ENCODE peak calls at places on chromosomes 1 and 21, in four cellular contexts. Z is keratinocyte, L is colonic mucosa, J is adrenal gland. N is an unnamed sample.

GRCh38 chr1:161071886-161072371 is 2.2 kb upstream of the ARHGAP30 start:
- DNase-seq in Z (no peak), L (peak; percentile 55), J (peak; percentile 65), N (peak; percentile 73)

GRCh38 chr1:56345826-56346225 is 233.5 kb downstream of the PLPP3 start:
- DNase-seq in L (no peak), J (no peak), Z (no peak), N (no peak)

GRCh38 chr1:58813361-58813760 is 29.5 kb upstream of the JUN start:
- DNase-seq in Z (no peak), L (no peak), J (no peak), N (no peak)

GRCh38 chr1:87134061-87134460 is 194.6 kb upstream of the LMO4 start:
- DNase-seq in J (no peak), Z (no peak), L (no peak), N (no peak)

GRCh38 chr1:209389258-209389657 is 194.3 kb upstream of the CAMK1G start:
- DNase-seq in L (no peak), J (peak; percentile 19), Z (peak; percentile 95), N (peak; percentile 99)

GRCh38 chr1:100882622-100883186 is 11.9 kb downstream of the EXTL2 start:
- DNase-seq in J (no peak), Z (no peak), L (no peak), N (no peak)

GRCh38 chr1:179757958-179758357 is 14.9 kb downstream of the FAM163A start:
- DNase-seq in L (no peak), J (no peak), Z (no peak), N (no peak)

GRCh38 chr1:60808676-60809075 is 273.7 kb upstream of the NFIA start:
- DNase-seq in J (no peak), L (no peak), Z (no peak), N (no peak)

GRCh38 chr1:180614746-180615145 is 17.1 kb upstream of the XPR1 start:
- DNase-seq in Z (peak; percentile 44), J (no peak), L (no peak), N (no peak)

GRCh38 chr1:198153103-198153502 is 3.7 kb upstream of the NEK7 start:
- DNase-seq in J (no peak), L (no peak), Z (no peak), N (peak; percentile 82)

GRCh38 chr1:208216062-208216461 is 28.1 kb downstream of the PLXNA2 start:
- DNase-seq in Z (no peak), L (no peak), J (no peak), N (peak; percentile 53)

GRCh38 chr1:151828931-151829330 is 2.7 kb downstream of the RORC start:
- DNase-seq in L (peak; percentile 57), Z (no peak), J (peak; percentile 83), N (peak; percentile 82)

GRCh38 chr1:177586429-177586828 is 383.4 kb downstream of the SEC16B start:
- DNase-seq in J (no peak), L (no peak), Z (peak; percentile 54), N (peak; percentile 26)

GRCh38 chr1:116062201-116062600 is 49.0 kb upstream of the MAB21L3 start:
- DNase-seq in J (no peak), Z (no peak), L (no peak), N (no peak)

GRCh38 chr1:177568702-177569101 is 397.9 kb downstream of the BRINP2 start:
- DNase-seq in L (no peak), J (no peak), Z (no peak), N (no peak)

GRCh38 chr1:233614743-233615521 is 1.0 kb downstream of the KCNK1 start:
- DNase-seq in Z (no peak), J (peak; percentile 32), L (peak; percentile 43), N (peak; percentile 54)

GRCh38 chr1:44354268-44354839 is 703 bp downstream of the ERI3 start:
- DNase-seq in Z (no peak), L (no peak), J (peak; percentile 29), N (peak; percentile 11)

GRCh38 chr1:165954940-165955339 is 127.5 kb downstream of the UCK2 start:
- DNase-seq in L (no peak), J (no peak), Z (no peak), N (no peak)

GRCh38 chr1:1597275-1597930 is 2.5 kb downstream of the FNDC10 start:
- DNase-seq in J (peak; percentile 82), Z (no peak), L (no peak), N (no peak)
- TF ChIP-seq CTCF in J (peak; percentile 19), Z (peak; percentile 44), L (peak; percentile 27), N (peak; percentile 30)

GRCh38 chr1:26786437-26787380 is 1.0 kb upstream of the PIGV start:
- DNase-seq in L (peak; percentile 72), J (peak; percentile 67), Z (no peak), N (peak; percentile 29)

GRCh38 chr1:26788836-26789611 is 1.3 kb downstream of the PIGV start:
- DNase-seq in L (peak; percentile 92), J (peak; percentile 93), Z (no peak), N (peak; percentile 87)

GRCh38 chr1:26788515-26788785 is 700 bp downstream of the PIGV start:
- DNase-seq in Z (no peak), L (no peak), J (no peak), N (no peak)

GRCh38 chr1:26787381-26787705 is 407 bp upstream of the PIGV start:
- DNase-seq in J (no peak), L (no peak), Z (no peak), N (no peak)

DNA sequence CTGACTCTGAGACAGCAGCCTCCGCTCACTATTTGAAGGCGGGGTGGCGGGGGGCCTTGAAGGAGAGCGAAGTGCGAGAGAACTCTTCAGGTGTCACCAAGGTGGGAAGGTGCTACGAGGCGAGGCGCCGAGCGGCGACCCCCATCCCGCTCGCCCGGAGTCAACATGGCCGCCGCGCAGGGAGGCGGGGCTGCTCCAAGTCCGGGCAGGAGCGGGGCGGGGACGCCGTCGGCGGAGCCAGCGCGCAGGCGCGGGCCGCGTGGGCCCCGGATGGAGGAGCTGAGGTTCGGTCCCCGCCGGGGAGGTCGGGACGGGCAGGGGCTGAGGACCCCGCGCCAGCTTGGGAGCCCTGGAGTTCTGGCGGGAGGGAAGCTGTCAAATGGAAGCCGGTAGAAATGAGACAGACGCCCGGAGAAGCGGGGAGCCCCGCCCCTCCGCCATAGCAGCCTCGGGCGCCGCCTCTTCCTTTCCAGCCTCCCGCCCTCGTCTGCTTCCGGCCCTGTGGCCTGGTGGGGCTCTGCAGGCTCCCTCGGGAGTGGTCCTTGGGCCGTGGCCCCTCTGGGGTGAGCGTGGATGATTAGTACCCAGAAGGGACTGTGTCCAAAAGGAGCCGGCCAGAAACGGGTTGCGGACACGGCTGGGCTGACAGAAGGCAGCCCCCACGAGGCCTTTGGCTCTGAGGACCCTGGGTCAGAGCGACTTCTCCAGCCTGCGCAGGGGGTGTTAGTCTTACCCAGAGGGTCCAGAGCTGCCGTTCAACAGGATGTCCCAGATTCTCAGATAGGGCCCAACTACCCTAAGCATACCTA is at the start of gene PIGV:
- DNase-seq in Z (no peak), L (peak; percentile 87), J (peak; percentile 87), N (peak; percentile 79)
- TF ChIP-seq CTCF in Z (no peak), L (no peak), J (no peak), N (no peak)

GRCh38 chr1:30778979-30779293 is 21.4 kb upstream of the LAPTM5 start:
- DNase-seq in Z (no peak), J (no peak), L (no peak), N (no peak)

GRCh38 chr1:30778156-30778978 is 20.8 kb upstream of the LAPTM5 start:
- DNase-seq in J (peak; percentile 95), Z (peak; percentile 86), L (peak; percentile 54), N (peak; percentile 96)

GRCh38 chr1:30777060-30777905 is 19.7 kb upstream of the LAPTM5 start:
- DNase-seq in J (no peak), L (no peak), Z (no peak), N (no peak)

GRCh38 chr1:30776097-30777059 is 18.8 kb upstream of the LAPTM5 start:
- DNase-seq in L (no peak), J (no peak), Z (no peak), N (no peak)

GRCh38 chr1:30777906-30778155 is 20.3 kb upstream of the LAPTM5 start:
- DNase-seq in Z (no peak), J (no peak), L (no peak), N (no peak)
- TF ChIP-seq CTCF in Z (no peak), J (no peak), L (no peak), N (no peak)

GRCh38 chr1:202888507-202889360 is at the start of gene RABIF:
- DNase-seq in Z (peak; percentile 57), L (peak; percentile 97), J (peak; percentile 96), N (peak; percentile 99)
- TF ChIP-seq CTCF in Z (peak; percentile 11), L (no peak), J (no peak), N (no peak)

GRCh38 chr1:205301842-205302588 is 19.5 kb downstream of the NUAK2 start:
- DNase-seq in Z (no peak), J (no peak), L (no peak), N (no peak)
- TF ChIP-seq CTCF in Z (no peak), J (no peak), L (no peak), N (no peak)

DNA sequence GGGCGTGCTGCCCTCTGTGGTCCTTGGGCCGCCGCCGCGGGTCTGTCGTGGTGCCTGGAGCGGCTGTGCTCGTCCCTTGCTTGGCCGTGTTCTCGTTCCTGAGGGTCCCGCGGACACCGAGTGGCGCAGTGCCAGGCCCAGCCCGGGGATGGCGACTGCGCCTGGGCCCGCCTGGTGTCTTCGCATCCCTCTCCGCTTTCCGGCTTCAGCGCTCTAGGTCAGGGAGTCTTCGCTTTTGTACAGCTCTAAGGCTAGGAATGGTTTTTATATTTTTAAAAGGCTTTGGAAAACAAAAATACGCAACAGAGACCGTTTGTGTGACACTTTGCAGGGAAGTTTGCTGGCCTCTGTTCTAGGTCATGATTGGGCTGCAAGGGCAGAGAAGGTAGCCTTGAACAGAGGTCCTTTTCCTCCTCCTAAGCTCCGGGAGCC is 657 bp downstream of the SOD1 start:
- DNase-seq in Z (no peak), J (peak; percentile 51), L (peak; percentile 48), N (peak; percentile 34)
- TF ChIP-seq CTCF in Z (no peak), J (no peak), L (no peak), N (no peak)

GRCh38 chr1:2459757-2460156 is 16.3 kb upstream of the PLCH2 start:
- DNase-seq in J (peak; percentile 81), L (no peak), Z (no peak), N (no peak)
- TF ChIP-seq CTCF in J (no peak), L (no peak), Z (no peak), N (no peak)

DNA sequence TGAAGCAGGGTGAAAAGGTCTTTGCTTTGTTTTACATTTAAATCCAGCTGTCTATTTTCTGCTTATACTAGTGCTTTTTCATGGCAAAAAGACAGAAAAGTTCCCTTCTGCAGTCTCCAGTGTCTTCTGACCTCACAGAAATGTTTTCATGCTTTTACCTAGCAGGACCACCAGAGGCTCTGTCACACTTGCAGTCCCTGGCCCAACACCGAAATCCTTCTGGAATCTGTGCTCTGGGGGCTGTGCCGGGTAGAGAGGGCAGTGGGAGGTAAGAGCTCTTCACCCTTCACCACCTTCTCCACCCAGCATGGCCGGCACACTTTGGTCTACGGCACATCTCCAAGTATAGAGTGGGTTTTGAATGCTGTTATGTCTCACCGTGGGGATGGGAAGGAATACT is 20.8 kb downstream of the GNAT2 start:
- DNase-seq in Z (no peak), J (no peak), L (no peak), N (no peak)
- TF ChIP-seq CTCF in Z (no peak), J (no peak), L (no peak), N (no peak)

GRCh38 chr1:54107131-54107530 is 45.7 kb downstream of the CDCP2 start:
- DNase-seq in L (no peak), Z (no peak), J (no peak), N (peak; percentile 32)
- TF ChIP-seq CTCF in L (no peak), Z (peak; percentile 60), J (no peak), N (no peak)

GRCh38 chr1:17671741-17672140 is 83.4 kb upstream of the ACTL8 start:
- DNase-seq in Z (no peak), L (no peak), J (no peak), N (no peak)
- TF ChIP-seq CTCF in Z (no peak), L (no peak), J (no peak), N (no peak)

N was measured in MCF 10A.